ENCODE peak calls at places on chromosomes 5 and 9, in eight cellular contexts. L is OCI-LY7, Y is ovary, N is uterus, I is dorsolateral prefrontal cortex, F is aorta, W is brain microvascular endothelial cell, B is pancreas. P is an unnamed sample.

GRCh38 chr5:45060686-45061085 is 251.9 kb downstream of the MRPS30 start:
- DNase-seq in L (no peak), I (no peak), F (no peak), W (no peak), Y (no peak), B (no peak), N (no peak), P (no peak)

GRCh38 chr5:14146725-14147124 is 3.6 kb downstream of the TRIO start:
- DNase-seq in W (no peak), I (no peak), L (no peak), N (no peak), F (no peak), Y (no peak), B (no peak), P (no peak)

GRCh38 chr5:4422247-4422646 is 717.9 kb upstream of the ADAMTS16 start:
- DNase-seq in B (no peak), Y (no peak), W (no peak), I (no peak), F (no peak), N (no peak), L (no peak), P (no peak)

GRCh38 chr5:141192110-141192725 is at the start of gene PCDHB10:
- DNase-seq in Y (no peak), N (no peak), I (no peak), F (no peak), B (no peak), L (peak; percentile 34), W (no peak), P (no peak)

GRCh38 chr5:43482490-43483064 is 1.1 kb downstream of the TMEM267 start:
- DNase-seq in F (no peak), B (no peak), L (peak; percentile 42), N (no peak), Y (no peak), W (peak; percentile 17), I (no peak), P (no peak)

GRCh38 chr5:59757442-59757841 is 136.1 kb downstream of the PDE4D start:
- DNase-seq in I (no peak), L (no peak), N (no peak), Y (no peak), F (no peak), W (peak; percentile 73), B (no peak), P (no peak)

GRCh38 chr9:113548221-113549041 is 84.9 kb downstream of the RGS3 start:
- DNase-seq in N (no peak), Y (no peak), I (peak; percentile 41), W (peak; percentile 30), F (peak; percentile 92), B (peak; percentile 72), L (peak; percentile 22), P (peak; percentile 86)

GRCh38 chr9:79572032-79572890 is 496 bp downstream of the TLE4 start:
- DNase-seq in I (peak; percentile 29), N (peak; percentile 46), F (peak; percentile 50), L (peak; percentile 59), Y (no peak), W (peak; percentile 36), B (peak; percentile 43), P (peak; percentile 78)

GRCh38 chr5:126805108-126805507 is 28.2 kb downstream of the LMNB1 start:
- DNase-seq in F (no peak), I (no peak), N (no peak), Y (no peak), W (peak; percentile 15), B (no peak), L (no peak), P (no peak)

GRCh38 chr5:150078802-150079654 is 7.3 kb downstream of the CSF1R start:
- DNase-seq in N (no peak), W (no peak), Y (peak; percentile 25), L (no peak), I (no peak), F (no peak), B (no peak), P (peak; percentile 65)

GRCh38 chr5:133240425-133241091 is 188.7 kb downstream of the HSPA4 start:
- DNase-seq in W (peak; percentile 99), Y (no peak), F (no peak), N (peak; percentile 51), B (no peak), L (no peak), I (peak; percentile 41), P (no peak)

GRCh38 chr5:107665036-107665435 is 5.7 kb downstream of the EFNA5 start:
- DNase-seq in L (no peak), F (no peak), N (no peak), B (no peak), Y (no peak), I (no peak), W (no peak), P (no peak)

GRCh38 chr5:78501411-78502338 is 141.3 kb downstream of the SCAMP1 start:
- DNase-seq in B (no peak), Y (no peak), I (no peak), L (no peak), N (no peak), W (no peak), F (no peak), P (no peak)

GRCh38 chr9:122223435-122223834 is 5.3 kb downstream of the LHX6 start:
- DNase-seq in I (no peak), N (no peak), L (no peak), Y (no peak), B (no peak), W (no peak), F (no peak), P (no peak)

GRCh38 chr9:124037790-124038189 is 26.2 kb downstream of the LHX2 start:
- DNase-seq in B (no peak), W (no peak), Y (no peak), N (no peak), F (peak; percentile 26), L (no peak), I (no peak), P (no peak)

GRCh38 chr9:134366223-134367031 is 40.2 kb downstream of the RXRA start:
- DNase-seq in Y (peak; percentile 91), W (peak; percentile 43), B (peak; percentile 91), N (peak; percentile 91), L (no peak), F (peak; percentile 94), I (peak; percentile 90), P (peak; percentile 94)

GRCh38 chr9:9614607-9615006 is 998.2 kb downstream of the PTPRD start:
- DNase-seq in I (no peak), N (no peak), B (no peak), W (no peak), F (no peak), L (peak; percentile 20), Y (no peak), P (no peak)

GRCh38 chr5:55231476-55232193 is 1.8 kb downstream of the CCNO start:
- DNase-seq in I (no peak), N (no peak), B (peak; percentile 49), F (no peak), W (no peak), L (no peak), Y (peak; percentile 44), P (no peak)

GRCh38 chr5:100900142-100900795 is 2.8 kb downstream of the ST8SIA4 start:
- DNase-seq in Y (no peak), N (no peak), B (peak; percentile 17), F (peak; percentile 64), W (peak; percentile 43), I (peak; percentile 26), L (peak; percentile 80), P (no peak)

GRCh38 chr5:92371171-92371888 is 988.2 kb upstream of the ARRDC3 start:
- DNase-seq in W (no peak), F (no peak), B (no peak), L (no peak), I (no peak), Y (no peak), N (no peak), P (no peak)

GRCh38 chr5:92370032-92370431 is 986.9 kb upstream of the ARRDC3 start:
- DNase-seq in Y (no peak), L (no peak), B (no peak), W (no peak), N (no peak), F (no peak), I (no peak), P (no peak)

GRCh38 chr5:92374859-92375258 is 991.7 kb upstream of the ARRDC3 start:
- DNase-seq in Y (no peak), N (no peak), W (no peak), L (no peak), B (no peak), F (no peak), I (no peak), P (no peak)

GRCh38 chr5:92371889-92372235 is 988.7 kb upstream of the ARRDC3 start:
- DNase-seq in W (peak; percentile 45), F (no peak), I (no peak), Y (no peak), N (no peak), B (no peak), L (no peak), P (no peak)

DNA sequence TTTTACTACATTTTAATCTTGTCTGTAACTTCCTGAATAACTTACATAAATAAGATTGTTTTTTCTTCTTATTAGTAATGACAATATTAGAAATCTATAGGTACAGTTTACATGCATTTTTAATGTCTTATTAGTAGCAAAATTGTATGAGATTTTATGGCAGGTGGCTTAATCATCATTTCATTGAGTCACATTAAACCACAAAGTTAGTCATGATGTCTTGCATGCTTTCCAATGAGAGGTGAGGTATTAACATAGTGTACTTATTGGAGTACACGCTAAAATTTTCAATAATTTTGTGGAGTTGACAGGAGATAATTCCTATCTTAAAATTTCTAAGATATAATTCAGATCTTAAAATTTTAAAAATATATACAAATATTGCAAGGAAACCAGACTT is 989.6 kb upstream of the ARRDC3 start:
- DNase-seq in W (no peak), Y (no peak), I (no peak), L (no peak), N (no peak), B (no peak), F (no peak), P (no peak)
- H3K27ac ChIP-seq in W (no peak overlapping the region), Y (no peak overlapping the region), I (no peak overlapping the region), L (no peak overlapping the region), N (no peak overlapping the region), B (no peak overlapping the region), F (no peak overlapping the region), P (no peak overlapping the region)

DNA sequence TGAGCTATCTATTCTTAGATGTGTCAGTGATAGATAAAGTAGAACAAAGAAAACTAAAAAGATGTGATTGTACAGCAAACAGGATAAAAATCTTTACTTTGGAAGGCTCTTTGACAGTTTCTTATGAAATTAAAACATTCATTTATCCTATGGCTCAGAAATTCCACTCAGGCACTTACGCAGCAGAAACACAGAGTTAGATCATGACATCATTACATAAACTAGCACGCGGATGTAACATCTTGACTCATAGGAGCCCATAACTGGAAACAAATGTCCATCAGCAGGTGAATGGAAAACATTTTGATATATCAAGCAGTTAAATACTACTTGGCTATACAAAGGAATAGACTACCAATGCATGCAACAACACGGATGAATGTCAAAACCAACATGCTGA is 45.3 kb downstream of the ICE1 start:
- DNase-seq in W (peak; percentile 6), F (no peak), L (no peak), I (no peak), N (no peak), B (no peak), Y (no peak), P (no peak)
- H3K4me3 ChIP-seq in W (no peak overlapping the region), F (no peak overlapping the region), L (no peak overlapping the region), I (no peak overlapping the region), N (no peak overlapping the region), B (no peak overlapping the region), Y (no peak overlapping the region), P (no peak overlapping the region)

GRCh38 chr9:105341784-105342183 is 97.3 kb downstream of the SLC44A1 start:
- DNase-seq in Y (no peak), W (no peak), L (no peak), F (no peak), I (no peak), B (no peak), N (no peak), P (no peak)
- H3K27ac ChIP-seq in Y (no peak overlapping the region), W (no peak overlapping the region), L (no peak overlapping the region), F (no peak overlapping the region), I (peak overlapping the region; percentile 55), B (no peak overlapping the region), N (no peak overlapping the region), P (no peak overlapping the region)

GRCh38 chr9:94656190-94656589 is 16.9 kb upstream of the FBP1 start:
- DNase-seq in B (no peak), F (peak; percentile 65), N (no peak), Y (no peak), W (no peak), L (peak; percentile 92), I (peak; percentile 19), P (no peak)
- H3K4me3 ChIP-seq in B (no peak overlapping the region), F (no peak overlapping the region), N (no peak overlapping the region), Y (no peak overlapping the region), W (no peak overlapping the region), L (peak overlapping the region; percentile 62), I (peak overlapping the region; percentile 37), P (peak overlapping the region; percentile 53)

P was measured in coronary artery.